ENCODE peak calls at places on chromosome 9, in six cellular contexts. T is DND-41; M is CD8-positive, alpha-beta memory T cell; O is tibial nerve; U is neural progenitor cell; R is spleen. K is an unnamed sample.

GRCh38 chr9:19074836-19075235 is 25.6 kb downstream of the RRAGA start:
- DNase-seq in T (no peak), M (no peak), O (no peak), U (no peak), R (no peak), K (no peak)

GRCh38 chr9:95993342-95993741 is 117.9 kb downstream of the ERCC6L2 start:
- DNase-seq in T (no peak), M (no peak), O (no peak), U (no peak), R (no peak), K (no peak)

GRCh38 chr9:133714606-133715294 is 23.4 kb downstream of the SARDH start:
- DNase-seq in T (no peak), M (no peak), O (peak; percentile 17), U (no peak), R (no peak), K (no peak)

GRCh38 chr9:93681316-93682154 is 105.2 kb downstream of the PHF2 start:
- DNase-seq in T (no peak), M (no peak), O (peak; percentile 2), U (no peak), R (peak; percentile 72), K (no peak)

GRCh38 chr9:134178781-134179551 is 14.6 kb upstream of the RNU6ATAC start:
- DNase-seq in T (no peak), M (no peak), O (peak; percentile 68), U (no peak), R (peak; percentile 64), K (peak; percentile 4)

GRCh38 chr9:121637441-121638222 is 13.8 kb upstream of the DAB2IP start:
- DNase-seq in T (no peak), M (no peak), O (no peak), U (no peak), R (no peak), K (no peak)

GRCh38 chr9:34125681-34126206 is 754 bp downstream of the DCAF12 start:
- DNase-seq in T (peak; percentile 9), M (no peak), O (no peak), U (peak; percentile 43), R (peak; percentile 62), K (no peak)

GRCh38 chr9:91354846-91355245 is 6.9 kb downstream of the AUH start:
- DNase-seq in T (no peak), M (no peak), O (no peak), U (no peak), R (no peak), K (no peak)

GRCh38 chr9:135602789-135603481 is 36.4 kb downstream of the GLT6D1 start:
- DNase-seq in T (peak; percentile 53), M (peak; percentile 21), O (peak; percentile 11), U (peak; percentile 34), R (peak; percentile 59), K (peak; percentile 32)

GRCh38 chr9:104872959-104873850 is 54.8 kb downstream of the ABCA1 start:
- DNase-seq in T (no peak), M (no peak), O (peak; percentile 56), U (no peak), R (no peak), K (no peak)

GRCh38 chr9:35792044-35792813 is 838 bp downstream of the NPR2 start:
- DNase-seq in T (no peak), M (no peak), O (no peak), U (no peak), R (no peak), K (no peak)

GRCh38 chr9:26657958-26658357 is 234.6 kb downstream of the CAAP1 start:
- DNase-seq in T (no peak), M (no peak), O (no peak), U (no peak), R (no peak), K (no peak)

GRCh38 chr9:124285903-124286291 is 28.1 kb downstream of the NEK6 start:
- DNase-seq in T (no peak), M (no peak), O (peak; percentile 87), U (no peak), R (peak; percentile 86), K (peak; percentile 74)

GRCh38 chr9:137268538-137269201 is 8.9 kb upstream of the TOR4A start:
- DNase-seq in T (no peak), M (no peak), O (no peak), U (no peak), R (no peak), K (no peak)

GRCh38 chr9:121944741-121945191 is 148.3 kb downstream of the TTLL11 start:
- DNase-seq in T (no peak), M (no peak), O (no peak), U (no peak), R (no peak), K (no peak)

GRCh38 chr9:76658510-76659231 is 105.6 kb upstream of the PCA3 start:
- DNase-seq in T (peak; percentile 7), M (peak; percentile 22), O (no peak), U (peak; percentile 42), R (no peak), K (peak; percentile 20)

GRCh38 chr9:108053555-108054061 is 564.0 kb upstream of the KLF4 start:
- DNase-seq in T (no peak), M (no peak), O (peak; percentile 90), U (peak; percentile 54), R (no peak), K (no peak)
- H3K4me3 ChIP-seq in T (no peak overlapping the region), M (no peak overlapping the region), O (no peak overlapping the region), U (no peak overlapping the region), R (no peak overlapping the region), K (no peak overlapping the region)

GRCh38 chr9:113525831-113526230 is 62.3 kb downstream of the RGS3 start:
- DNase-seq in T (no peak), M (no peak), O (no peak), U (peak; percentile 62), R (peak; percentile 50), K (no peak)

GRCh38 chr9:113524460-113524859 is 60.9 kb downstream of the RGS3 start:
- DNase-seq in T (no peak), M (no peak), O (no peak), U (no peak), R (peak; percentile 67), K (no peak)

GRCh38 chr9:113523421-113524141 is 60.1 kb downstream of the RGS3 start:
- DNase-seq in T (peak; percentile 81), M (peak; percentile 54), O (no peak), U (no peak), R (peak; percentile 83), K (peak; percentile 72)

GRCh38 chr9:113526231-113526746 is 62.8 kb downstream of the RGS3 start:
- DNase-seq in T (no peak), M (no peak), O (no peak), U (no peak), R (peak; percentile 41), K (no peak)

DNA sequence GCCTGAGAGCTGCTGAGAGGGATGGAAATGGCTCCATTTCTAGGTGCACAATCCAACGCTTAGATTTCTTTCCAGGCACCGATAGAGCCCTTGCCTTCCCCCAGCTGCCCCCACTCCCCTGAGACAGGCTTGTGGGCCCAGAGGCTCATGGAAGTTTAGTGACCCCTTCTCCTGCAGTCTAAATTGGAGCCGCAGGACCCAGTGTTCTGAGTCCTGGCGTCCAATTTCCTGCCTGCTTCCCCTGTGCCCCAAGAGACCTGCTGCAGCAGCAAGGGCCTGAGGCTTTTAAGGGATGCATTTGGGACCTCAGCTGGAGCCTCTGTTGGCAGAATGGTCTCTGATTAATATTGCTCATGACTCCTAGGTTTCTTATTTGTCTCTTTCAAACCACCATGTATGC is 61.7 kb downstream of the RGS3 start:
- DNase-seq in T (no peak), M (no peak), O (no peak), U (no peak), R (peak; percentile 30), K (no peak)
- H3K4me3 ChIP-seq in T (no peak overlapping the region), M (no peak overlapping the region), O (no peak overlapping the region), U (no peak overlapping the region), R (no peak overlapping the region), K (no peak overlapping the region)

DNA sequence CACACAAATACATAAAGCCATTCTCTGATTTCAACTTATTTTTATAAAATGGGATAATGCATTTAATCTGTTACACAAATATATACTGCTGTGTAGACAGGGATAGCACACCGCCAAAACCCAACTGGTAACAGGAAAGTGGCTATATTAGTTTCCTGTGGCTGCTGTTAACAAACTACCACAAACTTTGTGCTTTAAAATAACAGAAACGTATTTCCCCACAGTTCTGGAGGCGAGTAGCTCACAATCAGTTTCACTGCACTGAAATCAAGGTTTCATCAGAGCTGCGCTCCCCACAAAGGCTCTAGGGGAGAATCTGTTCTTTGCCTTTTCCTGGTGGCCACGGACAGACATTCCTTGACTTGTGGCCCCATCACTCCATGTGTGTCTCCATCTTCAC is 94.0 kb downstream of the MLLT3 start:
- DNase-seq in T (no peak), M (no peak), O (no peak), U (no peak), R (no peak), K (no peak)
- H3K4me3 ChIP-seq in T (no peak overlapping the region), M (no peak overlapping the region), O (no peak overlapping the region), U (no peak overlapping the region), R (no peak overlapping the region), K (no peak overlapping the region)

GRCh38 chr9:14692918-14693861 is at the start of gene ZDHHC21:
- DNase-seq in T (peak; percentile 62), M (peak; percentile 55), O (peak; percentile 28), U (peak; percentile 64), R (peak; percentile 94), K (peak; percentile 85)

GRCh38 chr9:14686168-14686567 is 7.1 kb downstream of the ZDHHC21 start:
- DNase-seq in T (no peak), M (no peak), O (no peak), U (no peak), R (no peak), K (no peak)

GRCh38 chr9:14692536-14692917 is 705 bp downstream of the ZDHHC21 start:
- DNase-seq in T (no peak), M (no peak), O (no peak), U (no peak), R (no peak), K (no peak)

GRCh38 chr9:14687042-14687719 is 6.1 kb downstream of the ZDHHC21 start:
- DNase-seq in T (no peak), M (no peak), O (no peak), U (no peak), R (peak; percentile 39), K (no peak)

DNA sequence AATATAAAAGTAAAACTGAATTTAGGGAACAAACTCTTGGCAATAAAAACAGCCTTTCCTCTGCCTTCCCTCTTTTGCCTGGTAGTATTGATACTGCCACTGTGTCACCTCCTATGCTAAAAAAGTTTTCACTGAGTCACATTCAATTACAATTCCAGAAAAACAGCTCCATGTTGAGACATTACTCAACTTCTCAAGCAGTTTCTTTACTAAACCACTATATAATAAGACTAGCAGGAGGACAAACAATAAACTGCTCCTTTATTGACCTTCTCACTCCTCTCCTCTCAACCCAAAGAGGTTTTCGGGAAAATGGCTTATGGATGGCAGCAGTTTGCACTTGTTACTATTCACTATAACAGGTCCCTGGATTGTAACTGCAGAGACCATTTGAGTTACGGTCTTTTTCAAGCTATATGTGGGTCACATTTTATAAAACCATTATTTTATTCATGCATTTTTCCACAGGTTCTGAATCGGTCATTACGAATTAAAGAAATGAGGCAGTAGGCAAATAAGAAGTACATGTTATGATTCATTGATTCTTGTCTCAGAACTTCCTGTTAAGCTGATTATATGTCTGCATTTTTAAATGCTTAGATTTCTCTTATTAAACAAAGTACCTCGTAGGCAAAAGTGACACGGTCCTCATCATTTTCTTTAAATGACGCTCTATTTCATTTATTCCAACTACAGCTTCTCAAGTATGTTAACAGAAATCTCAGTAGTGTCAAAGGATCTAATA is 2.1 kb downstream of the ZDHHC21 start:
- DNase-seq in T (no peak), M (no peak), O (no peak), U (no peak), R (no peak), K (no peak)
- H3K4me3 ChIP-seq in T (no peak overlapping the region), M (no peak overlapping the region), O (no peak overlapping the region), U (no peak overlapping the region), R (no peak overlapping the region), K (peak overlapping the region; percentile 78)